ENCODE peak calls at places on chromosomes 13 and 19, in nine cellular contexts. N is tibial nerve; W is thoracic aorta; O is erythroblast; Q is posterior cingulate gyrus; A is head of caudate nucleus; M is activated CD4-positive, alpha-beta memory T cell treated with anti-CD3 and anti-CD28 coated beads for 36 hours; F is progenitor cell of endocrine pancreas; Y is MG63. K is an unnamed sample.

GRCh38 chr13:92602560-92602959 is 624.0 kb upstream of the GPC6 start:
- DNase-seq in N (no peak), W (no peak), O (no peak), Q (no peak), A (no peak), M (no peak), F (no peak), Y (no peak), K (no peak)

GRCh38 chr13:79966039-79966438 is 374.9 kb downstream of the SPRY2 start:
- DNase-seq in N (no peak), W (no peak), O (no peak), Q (no peak), A (no peak), M (no peak), F (no peak), Y (no peak), K (no peak)

GRCh38 chr19:47414469-47414868 is 4.9 kb downstream of the MEIS3 start:
- DNase-seq in N (no peak), W (no peak), O (peak), Q (no peak), A (no peak), M (no peak), F (no peak), Y (peak), K (no peak)

GRCh38 chr13:33014291-33014690 is 1.9 kb upstream of the KL start:
- DNase-seq in N (no peak), W (no peak), O (no peak), Q (no peak), A (no peak), M (no peak), F (no peak), Y (no peak), K (no peak)

GRCh38 chr13:50124536-50125305 is 109.5 kb downstream of the KCNRG start:
- DNase-seq in N (peak), W (peak), O (peak), Q (peak), A (peak), M (peak), F (peak), Y (peak), K (no peak)

GRCh38 chr13:42370229-42370628 is 98.3 kb downstream of the AKAP11 start:
- DNase-seq in N (no peak), W (no peak), O (no peak), Q (no peak), A (no peak), M (no peak), F (no peak), Y (no peak), K (no peak)

GRCh38 chr19:38979867-38980266 is 4.3 kb upstream of the FBXO17 start:
- DNase-seq in N (no peak), W (no peak), O (no peak), Q (no peak), A (no peak), M (no peak), F (no peak), Y (no peak), K (no peak)

GRCh38 chr13:26759907-26760834 is at the start of gene GPR12:
- DNase-seq in N (no peak), W (no peak), O (no peak), Q (peak), A (peak), M (no peak), F (peak), Y (peak), K (no peak)

GRCh38 chr13:30224732-30225131 is 82.6 kb downstream of the KATNAL1 start:
- DNase-seq in N (no peak), W (no peak), O (peak), Q (no peak), A (no peak), M (no peak), F (no peak), Y (no peak), K (peak)

GRCh38 chr19:17020823-17021222 is 5.8 kb downstream of the CPAMD8 start:
- DNase-seq in N (no peak), W (no peak), O (peak), Q (no peak), A (no peak), M (no peak), F (no peak), Y (peak), K (no peak)

GRCh38 chr19:2047449-2048103 is 3.5 kb downstream of the MKNK2 start:
- DNase-seq in N (no peak), W (no peak), O (no peak), Q (no peak), A (no peak), M (peak), F (no peak), Y (peak), K (no peak)

GRCh38 chr13:20825476-20825875 is 51.7 kb upstream of the EEF1AKMT1 start:
- DNase-seq in N (no peak), W (no peak), O (no peak), Q (no peak), A (no peak), M (no peak), F (no peak), Y (no peak), K (no peak)

GRCh38 chr19:41997851-41998229 is 3.8 kb upstream of the ATP1A3 start:
- DNase-seq in N (no peak), W (no peak), O (no peak), Q (no peak), A (no peak), M (peak), F (no peak), Y (no peak), K (no peak)

GRCh38 chr13:21175656-21176194 is 627 bp downstream of the SKA3 start:
- DNase-seq in N (no peak), W (no peak), O (peak), Q (no peak), A (no peak), M (no peak), F (no peak), Y (no peak), K (no peak)

GRCh38 chr19:43554317-43554895 is 20.9 kb downstream of the XRCC1 start:
- DNase-seq in N (no peak), W (no peak), O (no peak), Q (no peak), A (no peak), M (no peak), F (no peak), Y (no peak), K (no peak)

GRCh38 chr13:80436571-80437169 is 95.7 kb upstream of the SPRY2 start:
- DNase-seq in N (peak), W (no peak), O (no peak), Q (no peak), A (no peak), M (no peak), F (no peak), Y (no peak), K (no peak)

GRCh38 chr19:4295972-4296771 is 6.0 kb downstream of the TMIGD2 start:
- DNase-seq in N (no peak), W (no peak), O (no peak), Q (peak), A (peak), M (no peak), F (no peak), Y (peak), K (no peak)

GRCh38 chr19:47398707-47399106 is 20.6 kb downstream of the MEIS3 start:
- DNase-seq in N (no peak), W (no peak), O (no peak), Q (no peak), A (no peak), M (no peak), F (no peak), Y (no peak), K (no peak)

GRCh38 chr19:10828981-10829821 is 6.8 kb downstream of the TMED1 start:
- DNase-seq in N (no peak), W (no peak), O (no peak), Q (no peak), A (no peak), M (no peak), F (no peak), Y (no peak), K (no peak)

GRCh38 chr19:31339405-31339804 is 9.8 kb downstream of the TSHZ3 start:
- DNase-seq in N (no peak), W (no peak), O (no peak), Q (no peak), A (no peak), M (no peak), F (no peak), Y (no peak), K (no peak)

GRCh38 chr13:113456116-113456702 is 2.9 kb upstream of the ADPRHL1 start:
- DNase-seq in N (no peak), W (no peak), O (no peak), Q (no peak), A (no peak), M (no peak), F (no peak), Y (no peak), K (no peak)

K was measured in Panc1.